ENCODE peak calls at places on chromosomes 16 and 17, in five cellular contexts. I is HCT116, L is Panc1, K is HepG2, J is K562. W is an unnamed sample.

GRCh38 chr16:78448658-78449327 is 349.3 kb downstream of the WWOX start:
- ATAC-seq in I (no peak), L (no peak), K (no peak), J (no peak), W (no peak)

GRCh38 chr16:67372664-67373063 is 20.6 kb downstream of the TPPP3 start:
- ATAC-seq in I (peak; percentile 69), L (no peak), K (no peak), J (peak; percentile 61), W (no peak)

GRCh38 chr16:951660-952301 is 19.0 kb downstream of the LMF1 start:
- ATAC-seq in I (no peak), L (peak; percentile 58), K (no peak), J (peak; percentile 74), W (no peak)

GRCh38 chr17:55668581-55668980 is 54.1 kb downstream of the TMEM100 start:
- ATAC-seq in I (no peak), L (no peak), K (no peak), J (no peak), W (no peak)

GRCh38 chr17:57948169-57948554 is 7.0 kb downstream of the CUEDC1 start:
- ATAC-seq in I (peak; percentile 39), L (peak; percentile 29), K (no peak), J (no peak), W (peak; percentile 0)

GRCh38 chr16:22970191-22970845 is 156.4 kb downstream of the HS3ST2 start:
- ATAC-seq in I (no peak), L (no peak), K (no peak), J (no peak), W (no peak)

GRCh38 chr16:46859719-46860152 is 24.4 kb upstream of the GPT2 start:
- ATAC-seq in I (peak; percentile 93), L (peak; percentile 81), K (peak; percentile 51), J (peak; percentile 81), W (no peak)

GRCh38 chr17:20103454-20104448 is 94.6 kb downstream of the SPECC1 start:
- ATAC-seq in I (no peak), L (no peak), K (no peak), J (no peak), W (no peak)

GRCh38 chr16:56662357-56663354 is 4.9 kb downstream of the MT1F start:
- ATAC-seq in I (no peak), L (no peak), K (no peak), J (no peak), W (no peak)

GRCh38 chr17:66647391-66647983 is 187.4 kb upstream of the CACNG5 start:
- ATAC-seq in I (no peak), L (no peak), K (no peak), J (no peak), W (no peak)

GRCh38 chr16:1458977-1459341 is 14.6 kb upstream of the CCDC154 start:
- ATAC-seq in I (no peak), L (no peak), K (no peak), J (no peak), W (no peak)

GRCh38 chr16:31880322-31880979 is 6.8 kb downstream of the ZNF267 start:
- ATAC-seq in I (peak; percentile 63), L (peak; percentile 61), K (peak; percentile 16), J (peak; percentile 95), W (peak; percentile 62)

GRCh38 chr16:31875112-31875803 is 1.7 kb downstream of the ZNF267 start:
- ATAC-seq in I (no peak), L (no peak), K (no peak), J (peak; percentile 26), W (no peak)

GRCh38 chr16:31876955-31877828 is 3.6 kb downstream of the ZNF267 start:
- ATAC-seq in I (no peak), L (peak; percentile 37), K (peak; percentile 28), J (no peak), W (no peak)

GRCh38 chr16:31879937-31880321 is 6.3 kb downstream of the ZNF267 start:
- ATAC-seq in I (no peak), L (no peak), K (peak; percentile 8), J (no peak), W (no peak)

GRCh38 chr16:31877876-31878642 is 4.5 kb downstream of the ZNF267 start:
- ATAC-seq in I (no peak), L (no peak), K (no peak), J (no peak), W (no peak)
- TF ChIP-seq POLR2AphosphoS5 in I (no peak), L (no peak), K (no peak), J (no peak), W (no peak)

DNA sequence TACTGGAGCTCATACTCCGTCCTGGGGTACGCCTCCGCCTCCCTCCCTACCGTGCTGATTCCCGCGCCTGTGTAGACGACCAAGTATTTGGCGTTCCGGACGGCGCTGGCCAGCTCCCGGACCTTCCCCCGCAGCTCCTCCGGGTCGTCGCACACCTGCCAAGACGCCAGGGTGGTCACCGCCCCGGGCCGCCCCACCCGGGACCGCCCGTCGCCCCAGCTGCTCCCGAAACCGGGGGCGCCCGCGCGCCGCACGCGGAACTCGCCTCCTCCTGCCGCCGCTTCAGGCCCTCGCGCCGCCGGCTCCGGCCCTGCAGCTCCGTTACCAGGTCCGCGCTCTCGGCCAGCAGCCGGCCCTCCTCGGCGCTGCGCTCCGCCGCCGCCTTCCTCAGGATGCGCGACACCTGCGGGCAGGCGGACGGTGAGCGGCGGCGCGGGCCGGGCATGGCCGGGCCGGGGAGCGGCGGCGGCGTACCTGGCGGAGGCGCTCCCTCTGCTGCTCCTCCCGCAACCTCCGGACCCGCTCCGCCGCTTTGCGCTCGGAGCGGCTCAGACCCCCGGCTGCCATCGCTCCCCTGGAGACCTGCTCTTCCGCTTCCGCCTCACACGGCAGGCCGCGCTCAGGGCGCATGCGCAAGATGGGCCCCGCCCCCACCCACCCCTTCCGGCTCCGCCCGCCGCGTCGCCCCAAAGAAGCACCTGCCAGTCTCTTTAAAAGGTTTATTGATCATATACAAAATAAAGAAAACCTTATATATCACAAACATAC is at the start of gene SIRT7:
- ATAC-seq in I (peak; percentile 75), L (peak; percentile 78), K (peak; percentile 67), J (peak; percentile 70), W (peak; percentile 83)
- H3K4me1 ChIP-seq in I (peaks cover 25% of the 10 kb centered on the region), L (peaks cover 53% of the 10 kb centered on the region), K (peaks cover 27% of the 10 kb centered on the region), J (peaks cover 43% of the 10 kb centered on the region), W (peaks cover 20% of the 10 kb centered on the region)

GRCh38 chr16:85799497-85800320 is at the start of the genes COX4I1 and EMC8:
- ATAC-seq in I (peak; percentile 94), L (peak; percentile 97), K (peak; percentile 88), J (peak; percentile 97), W (peak; percentile 99)

GRCh38 chr16:85805442-85806045 is 6.0 kb downstream of the COX4I1 start:
- ATAC-seq in I (no peak), L (no peak), K (no peak), J (no peak), W (no peak)

GRCh38 chr16:85806539-85806938 is 7.0 kb downstream of the COX4I1 start:
- ATAC-seq in I (no peak), L (no peak), K (no peak), J (no peak), W (no peak)

GRCh38 chr16:85800321-85800669 is 800 bp downstream of the COX4I1 start:
- ATAC-seq in I (no peak), L (no peak), K (peak; percentile 13), J (peak; percentile 47), W (no peak)

GRCh38 chr16:85803570-85803969 is 4.1 kb downstream of the COX4I1 start:
- ATAC-seq in I (no peak), L (no peak), K (no peak), J (no peak), W (no peak)
- TF ChIP-seq POLR2AphosphoS5 in I (no peak), L (no peak), K (no peak), J (no peak), W (no peak)

GRCh38 chr16:89420204-89420603 is 70.2 kb downstream of the ANKRD11 start:
- ATAC-seq in I (no peak), L (no peak), K (no peak), J (no peak), W (no peak)

GRCh38 chr16:89425523-89425922 is 64.8 kb downstream of the ANKRD11 start:
- ATAC-seq in I (no peak), L (no peak), K (no peak), J (no peak), W (no peak)

GRCh38 chr16:89423709-89424260 is 66.6 kb downstream of the ANKRD11 start:
- ATAC-seq in I (no peak), L (no peak), K (peak; percentile 4), J (no peak), W (no peak)

GRCh38 chr16:89422905-89423630 is 67.3 kb downstream of the ANKRD11 start:
- ATAC-seq in I (no peak), L (peak; percentile 80), K (peak; percentile 95), J (peak; percentile 40), W (peak; percentile 36)

DNA sequence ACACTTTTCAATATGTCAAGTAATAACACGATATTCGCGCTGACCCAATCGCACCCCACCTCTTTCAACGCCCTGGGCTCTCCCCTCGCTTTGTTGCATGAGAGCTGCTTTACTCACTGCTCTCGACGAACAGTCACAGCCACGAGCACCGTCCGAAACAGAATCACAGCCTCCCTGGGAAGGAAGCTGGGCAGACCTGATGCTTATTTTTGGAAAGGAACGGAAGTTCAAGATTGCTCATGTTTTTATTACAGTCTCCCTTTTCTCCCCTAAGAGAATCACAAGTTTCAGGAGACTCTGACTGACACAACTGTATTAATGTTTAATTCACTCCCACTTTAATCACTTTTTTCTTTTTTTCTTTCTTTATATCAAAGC is 67.8 kb downstream of the ANKRD11 start:
- ATAC-seq in I (no peak), L (peak; percentile 56), K (no peak), J (no peak), W (no peak)
- H3K4me1 ChIP-seq in I (no peaks in the 10 kb centered on the region), L (peaks cover 32% of the 10 kb centered on the region), K (peaks cover 81% of the 10 kb centered on the region), J (peaks cover 6% of the 10 kb centered on the region), W (no peaks in the 10 kb centered on the region)

GRCh38 chr16:55540221-55540620 is 26.3 kb upstream of the CAPNS2 start:
- ATAC-seq in I (no peak), L (no peak), K (no peak), J (no peak), W (no peak)

GRCh38 chr16:55539049-55539448 is 27.4 kb upstream of the CAPNS2 start:
- ATAC-seq in I (no peak), L (no peak), K (no peak), J (no peak), W (no peak)

GRCh38 chr16:55542459-55543082 is 23.9 kb upstream of the CAPNS2 start:
- ATAC-seq in I (no peak), L (no peak), K (no peak), J (no peak), W (peak; percentile 55)

GRCh38 chr16:55543470-55543869 is 23.0 kb upstream of the CAPNS2 start:
- ATAC-seq in I (no peak), L (no peak), K (no peak), J (no peak), W (no peak)

GRCh38 chr16:55539488-55539887 is 27.0 kb upstream of the CAPNS2 start:
- ATAC-seq in I (no peak), L (no peak), K (no peak), J (no peak), W (no peak)
- TF ChIP-seq POLR2AphosphoS5 in I (no peak), L (no peak), K (no peak), J (no peak), W (no peak)

GRCh38 chr17:29141484-29141835 is 38.7 kb downstream of the MYO18A start:
- ATAC-seq in I (no peak), L (no peak), K (no peak), J (no peak), W (no peak)
- H3K4me1 ChIP-seq in I (peaks cover 66% of the 10 kb centered on the region), L (peaks cover 41% of the 10 kb centered on the region), K (peaks cover 24% of the 10 kb centered on the region), J (peaks cover 50% of the 10 kb centered on the region), W (peaks cover 66% of the 10 kb centered on the region)

DNA sequence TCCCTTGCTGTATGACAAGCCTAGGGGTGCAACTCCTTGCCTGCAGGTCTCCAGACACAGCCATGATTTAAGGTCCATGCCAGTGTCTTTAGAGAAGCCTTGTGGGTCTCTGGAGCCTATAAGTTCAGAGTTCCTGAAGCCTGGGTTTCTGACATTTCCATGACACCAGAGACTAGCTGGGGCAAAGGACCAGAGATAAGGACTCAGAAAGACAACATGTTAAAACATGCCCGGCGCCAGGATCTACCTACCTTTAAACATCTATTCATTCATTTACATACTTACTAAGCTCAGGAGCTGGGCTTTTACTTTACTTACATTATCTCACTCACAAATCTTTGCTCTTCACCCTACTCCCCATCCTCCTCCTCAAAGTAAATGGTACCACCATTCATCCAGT is 1.5 kb downstream of the MRPL27 start:
- ATAC-seq in I (no peak), L (no peak), K (no peak), J (no peak), W (no peak)
- TF ChIP-seq POLR2AphosphoS5 in I (no peak), L (no peak), K (no peak), J (no peak), W (no peak)